ENCODE peak calls at places on chromosomes 2 and 18, in ten cellular contexts. U is fibroblast of lung; K is upper lobe of left lung; S is tibial nerve; L is AG04450; M is thoracic aorta; Z is tibial artery; H is body of pancreas; P is adrenal gland; I is CD8-positive, alpha-beta memory T cell. W is an unnamed sample.

GRCh38 chr2:43848174-43848573 is 9.4 kb downstream of the ABCG8 start:
- DNase-seq in S (no peak), P (no peak), U (no peak), M (no peak), Z (no peak), I (no peak), L (no peak), H (no peak), K (no peak), W (peak; percentile 7)

GRCh38 chr2:12210016-12210933 is 463.8 kb downstream of the LPIN1 start:
- DNase-seq in S (no peak), K (no peak), L (no peak), Z (no peak), I (no peak), M (no peak), H (no peak), P (no peak), U (no peak), W (no peak)

GRCh38 chr2:189511935-189512334 is 68.7 kb downstream of the SLC40A1 start:
- DNase-seq in S (no peak), K (no peak), I (no peak), M (no peak), L (no peak), H (no peak), U (no peak), Z (no peak), P (no peak), W (no peak)

GRCh38 chr2:35503311-35503710 is 852.3 kb upstream of the CRIM1 start:
- DNase-seq in S (no peak), Z (no peak), I (no peak), H (no peak), K (no peak), L (no peak), M (no peak), U (no peak), P (no peak), W (no peak)

GRCh38 chr2:121502246-121502645 is 28.4 kb upstream of the RNU4ATAC start:
- DNase-seq in K (no peak), M (no peak), L (no peak), H (no peak), U (peak; percentile 84), Z (no peak), P (no peak), I (no peak), S (no peak), W (peak; percentile 90)

GRCh38 chr2:84971799-84972790 is 1.1 kb downstream of the KCMF1 start:
- DNase-seq in H (peak; percentile 54), I (peak; percentile 74), U (peak; percentile 51), L (no peak), S (no peak), Z (peak; percentile 71), K (peak; percentile 38), P (peak; percentile 50), M (no peak), W (peak; percentile 51)

GRCh38 chr2:219448776-219449476 is 14.3 kb downstream of the SPEG start:
- DNase-seq in S (no peak), K (no peak), Z (peak; percentile 65), M (no peak), L (no peak), I (no peak), H (no peak), P (no peak), U (no peak), W (no peak)

GRCh38 chr18:63439334-63439733 is 17.1 kb upstream of the VPS4B start:
- DNase-seq in L (peak; percentile 48), P (peak; percentile 35), K (peak; percentile 32), Z (no peak), M (no peak), I (peak; percentile 49), H (peak; percentile 57), S (peak; percentile 69), U (peak; percentile 54), W (peak; percentile 46)

GRCh38 chr2:88831792-88832248 is 140.3 kb downstream of the RPIA start:
- DNase-seq in K (peak; percentile 75), M (no peak), P (peak; percentile 27), L (no peak), S (peak; percentile 33), I (no peak), Z (no peak), H (peak; percentile 56), U (no peak), W (no peak)

GRCh38 chr2:82342351-82342750 is 2037.8 kb upstream of the LRRTM1 start:
- DNase-seq in Z (no peak), L (no peak), M (no peak), H (no peak), K (no peak), U (no peak), S (no peak), I (no peak), P (no peak), W (no peak)

GRCh38 chr2:143209570-143210445 is 80.6 kb downstream of the ARHGAP15 start:
- DNase-seq in M (no peak), S (peak; percentile 63), L (no peak), Z (peak; percentile 71), I (no peak), P (no peak), K (no peak), H (no peak), U (no peak), W (no peak)

GRCh38 chr2:109238580-109238979 is 109.6 kb downstream of the SH3RF3 start:
- DNase-seq in Z (peak; percentile 87), U (peak; percentile 69), M (peak; percentile 41), L (peak; percentile 74), H (peak; percentile 80), I (peak; percentile 30), K (peak; percentile 88), S (peak; percentile 61), P (peak; percentile 54), W (peak; percentile 54)

GRCh38 chr2:196125596-196125995 is 45.8 kb downstream of the STK17B start:
- DNase-seq in L (no peak), U (peak; percentile 25), I (no peak), K (no peak), P (no peak), H (no peak), Z (no peak), M (no peak), S (no peak), W (no peak)

GRCh38 chr2:59578349-59578748 is 975.1 kb downstream of the BCL11A start:
- DNase-seq in I (no peak), S (no peak), U (no peak), Z (no peak), L (no peak), K (no peak), M (no peak), H (no peak), P (no peak), W (no peak)

GRCh38 chr2:216695401-216695821 is at the start of gene IGFBP5:
- DNase-seq in S (peak; percentile 91), P (peak; percentile 74), L (peak; percentile 92), Z (peak; percentile 96), H (peak; percentile 75), U (peak; percentile 91), K (peak; percentile 47), M (peak; percentile 55), I (no peak), W (no peak)

GRCh38 chr18:54641734-54642133 is 50.7 kb downstream of the DYNAP start:
- DNase-seq in M (no peak), K (no peak), P (no peak), L (no peak), S (no peak), Z (no peak), I (no peak), U (no peak), H (no peak), W (no peak)

GRCh38 chr18:76133873-76134272 is 361.2 kb downstream of the ZNF516 start:
- DNase-seq in K (no peak), P (no peak), H (no peak), M (no peak), I (no peak), S (no peak), L (no peak), U (no peak), Z (no peak), W (no peak)
- H3K9me3 ChIP-seq in K (no peaks in the 10 kb centered on the region), P (no peaks in the 10 kb centered on the region), H (no peaks in the 10 kb centered on the region), M (no peaks in the 10 kb centered on the region), I (no peaks in the 10 kb centered on the region), S (peaks cover 14% of the 10 kb centered on the region), L (peaks cover 22% of the 10 kb centered on the region), U (no peaks in the 10 kb centered on the region), Z (no peaks in the 10 kb centered on the region), W (no peaks in the 10 kb centered on the region)

DNA sequence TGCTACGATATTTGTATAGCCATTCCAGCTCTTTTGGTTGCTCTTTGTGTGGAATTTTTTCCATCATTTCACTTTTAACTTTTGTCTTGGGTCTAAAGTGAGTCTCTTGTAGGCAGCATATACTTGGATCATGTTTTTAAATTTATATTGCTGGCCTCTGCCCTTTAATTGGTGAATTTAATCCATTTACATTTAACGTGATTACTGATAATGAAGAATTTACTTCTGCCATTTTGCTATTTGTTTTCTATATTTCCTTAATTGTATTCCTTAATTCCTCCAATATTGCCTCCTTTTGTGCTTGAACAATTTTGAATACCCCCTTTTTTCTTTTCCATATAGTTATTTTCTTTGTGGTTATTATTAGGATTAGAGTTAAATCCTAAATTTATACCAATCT is 21.0 kb upstream of the ADNP2 start:
- DNase-seq in L (no peak), K (no peak), U (no peak), S (no peak), M (no peak), P (no peak), Z (no peak), I (no peak), H (no peak), W (no peak)
- H3K9me3 ChIP-seq in L (peaks cover 4% of the 10 kb centered on the region), K (peaks cover 37% of the 10 kb centered on the region), U (no peaks in the 10 kb centered on the region), S (peaks cover 63% of the 10 kb centered on the region), M (peaks cover 32% of the 10 kb centered on the region), P (no peaks in the 10 kb centered on the region), Z (peaks cover 21% of the 10 kb centered on the region), I (no peaks in the 10 kb centered on the region), H (no peaks in the 10 kb centered on the region), W (peaks cover 3% of the 10 kb centered on the region)

GRCh38 chr2:162945785-162946184 is 107.2 kb upstream of the KCNH7 start:
- DNase-seq in K (no peak), S (no peak), I (no peak), L (no peak), M (no peak), Z (no peak), P (no peak), U (no peak), H (no peak), W (no peak)
- H3K9me3 ChIP-seq in K (no peaks in the 10 kb centered on the region), S (peaks cover 22% of the 10 kb centered on the region), I (no peaks in the 10 kb centered on the region), L (peaks cover 16% of the 10 kb centered on the region), M (no peaks in the 10 kb centered on the region), Z (peaks cover 13% of the 10 kb centered on the region), P (no peaks in the 10 kb centered on the region), U (no peaks in the 10 kb centered on the region), H (no peaks in the 10 kb centered on the region), W (no peaks in the 10 kb centered on the region)

GRCh38 chr2:52365946-52366345 is 1334.0 kb upstream of the NRXN1 start:
- DNase-seq in K (no peak), I (no peak), U (no peak), M (no peak), H (no peak), P (no peak), L (no peak), S (no peak), Z (no peak), W (no peak)

GRCh38 chr2:52368141-52368540 is 1336.2 kb upstream of the NRXN1 start:
- DNase-seq in P (no peak), U (no peak), S (no peak), I (no peak), K (no peak), Z (no peak), M (no peak), H (no peak), L (no peak), W (no peak)

DNA sequence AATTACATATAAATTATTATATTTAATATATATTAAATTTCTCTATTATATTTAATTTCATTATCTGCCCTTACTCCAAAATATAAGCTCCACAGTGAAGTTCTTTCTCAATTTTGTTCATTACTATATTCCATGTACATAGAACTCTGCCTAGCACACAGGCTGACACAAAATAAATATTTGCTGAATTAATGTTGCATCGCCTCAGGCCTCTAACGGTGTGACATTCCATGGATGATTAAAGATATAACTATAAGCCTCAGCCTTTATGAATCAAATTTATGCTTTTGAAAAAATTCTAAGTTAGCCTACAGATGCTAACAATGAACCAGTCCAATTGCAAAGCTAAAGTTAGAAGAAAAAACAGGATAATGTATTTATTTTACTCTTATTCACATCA is 1337.2 kb upstream of the NRXN1 start:
- DNase-seq in I (no peak), L (no peak), P (no peak), M (no peak), Z (no peak), H (no peak), U (no peak), K (no peak), S (no peak), W (no peak)
- H3K9me3 ChIP-seq in I (no peaks in the 10 kb centered on the region), L (no peaks in the 10 kb centered on the region), P (no peaks in the 10 kb centered on the region), M (no peaks in the 10 kb centered on the region), Z (no peaks in the 10 kb centered on the region), H (no peaks in the 10 kb centered on the region), U (no peaks in the 10 kb centered on the region), K (no peaks in the 10 kb centered on the region), S (no peaks in the 10 kb centered on the region), W (no peaks in the 10 kb centered on the region)